ENCODE peak calls at places on chromosomes 4 and X, in five cellular contexts. One of them, this sample, is unnamed.

GRCh38 chrX:68257015-68257414 is 176.3 kb downstream of the OPHN1 start:
- DNase-seq in GM23338: no peak
- DNase-seq in transverse colon: no peak
- DNase-seq in spleen: no peak
- DNase-seq in HepG2: no peak
- DNase-seq in this sample: no peak

GRCh38 chr4:139229534-139230039 is 50.4 kb downstream of the MGARP start:
- DNase-seq in HepG2: peak
- DNase-seq in transverse colon: no peak
- DNase-seq in spleen: no peak
- DNase-seq in GM23338: peak
- DNase-seq in this sample: no peak

GRCh38 chr4:37803348-37803973 is 23.0 kb upstream of the PGM2 start:
- DNase-seq in GM23338: peak
- DNase-seq in spleen: no peak
- DNase-seq in transverse colon: no peak
- DNase-seq in HepG2: peak
- DNase-seq in this sample: no peak

GRCh38 chr4:31998807-31999206 is 1278.6 kb downstream of the PCDH7 start:
- DNase-seq in transverse colon: no peak
- DNase-seq in HepG2: no peak
- DNase-seq in spleen: no peak
- DNase-seq in GM23338: no peak
- DNase-seq in this sample: no peak

GRCh38 chrX:2650037-2650436 is 41.1 kb upstream of the CD99 start:
- DNase-seq in transverse colon: no peak
- DNase-seq in GM23338: no peak
- DNase-seq in HepG2: no peak
- DNase-seq in spleen: no peak
- DNase-seq in this sample: no peak

GRCh38 chrX:23403849-23404248 is 69.2 kb downstream of the PTCHD1 start:
- DNase-seq in spleen: no peak
- DNase-seq in GM23338: peak
- DNase-seq in transverse colon: no peak
- DNase-seq in HepG2: no peak
- DNase-seq in this sample: no peak

GRCh38 chr4:107823870-107824366 is 814 bp upstream of the SGMS2 start:
- DNase-seq in transverse colon: no peak
- DNase-seq in HepG2: no peak
- DNase-seq in GM23338: peak
- DNase-seq in spleen: no peak
- DNase-seq in this sample: no peak

GRCh38 chrX:57156397-57157049 is 19.3 kb upstream of the SPIN2A start:
- DNase-seq in GM23338: peak
- DNase-seq in HepG2: peak
- DNase-seq in transverse colon: peak
- DNase-seq in spleen: no peak
- DNase-seq in this sample: no peak

GRCh38 chrX:23954396-23954795 is 46.6 kb downstream of the CXorf58 start:
- DNase-seq in spleen: no peak
- DNase-seq in GM23338: peak
- DNase-seq in transverse colon: no peak
- DNase-seq in HepG2: no peak
- DNase-seq in this sample: no peak

GRCh38 chrX:71163010-71163409 is 18.4 kb downstream of the NLGN3 start:
- DNase-seq in HepG2: no peak
- DNase-seq in spleen: no peak
- DNase-seq in GM23338: peak
- DNase-seq in transverse colon: no peak
- DNase-seq in this sample: no peak

GRCh38 chrX:126238220-126238619 is 72.1 kb upstream of the DCAF12L2 start:
- DNase-seq in HepG2: no peak
- DNase-seq in GM23338: no peak
- DNase-seq in spleen: no peak
- DNase-seq in transverse colon: no peak
- DNase-seq in this sample: no peak

GRCh38 chrX:25034889-25035288 is 19.1 kb upstream of the ARX start:
- DNase-seq in HepG2: peak
- DNase-seq in spleen: no peak
- DNase-seq in transverse colon: no peak
- DNase-seq in GM23338: peak
- DNase-seq in this sample: no peak

GRCh38 chrX:68511255-68511654 is 12.4 kb downstream of the YIPF6 start:
- DNase-seq in spleen: no peak
- DNase-seq in transverse colon: peak
- DNase-seq in HepG2: peak
- DNase-seq in GM23338: peak
- DNase-seq in this sample: no peak

GRCh38 chr4:33911951-33912350 is 2332.4 kb downstream of the ARAP2 start:
- DNase-seq in HepG2: no peak
- DNase-seq in GM23338: no peak
- DNase-seq in spleen: no peak
- DNase-seq in transverse colon: no peak
- DNase-seq in this sample: no peak

GRCh38 chrX:17374619-17375360 is at the start of gene NHS:
- DNase-seq in transverse colon: peak
- DNase-seq in spleen: peak
- DNase-seq in GM23338: peak
- DNase-seq in HepG2: no peak
- DNase-seq in this sample: peak

GRCh38 chrX:1185556-1185955 is 26.9 kb downstream of the CRLF2 start:
- DNase-seq in transverse colon: no peak
- DNase-seq in HepG2: no peak
- DNase-seq in spleen: peak
- DNase-seq in GM23338: no peak
- DNase-seq in this sample: no peak

GRCh38 chr4:20318899-20319291 is 67.2 kb downstream of the SLIT2 start:
- DNase-seq in GM23338: no peak
- DNase-seq in transverse colon: no peak
- DNase-seq in HepG2: no peak
- DNase-seq in spleen: no peak
- DNase-seq in this sample: no peak

GRCh38 chr4:177177446-177178160 is 132.1 kb upstream of the NEIL3 start:
- DNase-seq in transverse colon: no peak
- DNase-seq in spleen: no peak
- DNase-seq in HepG2: no peak
- DNase-seq in GM23338: no peak
- DNase-seq in this sample: no peak
- TF ChIP-seq POLR2AphosphoS5 in transverse colon: peak
- TF ChIP-seq POLR2AphosphoS5 in spleen: no peak
- TF ChIP-seq POLR2AphosphoS5 in HepG2: no peak
- TF ChIP-seq POLR2AphosphoS5 in GM23338: no peak
- TF ChIP-seq POLR2AphosphoS5 in this sample: no peak

GRCh38 chr4:48016141-48017107 is at the start of the genes CNGA1 and NIPAL1:
- DNase-seq in transverse colon: peak
- DNase-seq in GM23338: peak
- DNase-seq in HepG2: peak
- DNase-seq in spleen: peak
- DNase-seq in this sample: peak
- TF ChIP-seq POLR2AphosphoS5 in transverse colon: peak
- TF ChIP-seq POLR2AphosphoS5 in GM23338: peak
- TF ChIP-seq POLR2AphosphoS5 in HepG2: no peak
- TF ChIP-seq POLR2AphosphoS5 in spleen: peak
- TF ChIP-seq POLR2AphosphoS5 in this sample: no peak

GRCh38 chrX:13028871-13029336 is 15.5 kb downstream of the FAM9C start:
- DNase-seq in HepG2: peak
- DNase-seq in spleen: no peak
- DNase-seq in GM23338: peak
- DNase-seq in transverse colon: no peak
- DNase-seq in this sample: no peak
- TF ChIP-seq POLR2AphosphoS5 in HepG2: no peak
- TF ChIP-seq POLR2AphosphoS5 in spleen: no peak
- TF ChIP-seq POLR2AphosphoS5 in GM23338: no peak
- TF ChIP-seq POLR2AphosphoS5 in transverse colon: no peak
- TF ChIP-seq POLR2AphosphoS5 in this sample: no peak

DNA sequence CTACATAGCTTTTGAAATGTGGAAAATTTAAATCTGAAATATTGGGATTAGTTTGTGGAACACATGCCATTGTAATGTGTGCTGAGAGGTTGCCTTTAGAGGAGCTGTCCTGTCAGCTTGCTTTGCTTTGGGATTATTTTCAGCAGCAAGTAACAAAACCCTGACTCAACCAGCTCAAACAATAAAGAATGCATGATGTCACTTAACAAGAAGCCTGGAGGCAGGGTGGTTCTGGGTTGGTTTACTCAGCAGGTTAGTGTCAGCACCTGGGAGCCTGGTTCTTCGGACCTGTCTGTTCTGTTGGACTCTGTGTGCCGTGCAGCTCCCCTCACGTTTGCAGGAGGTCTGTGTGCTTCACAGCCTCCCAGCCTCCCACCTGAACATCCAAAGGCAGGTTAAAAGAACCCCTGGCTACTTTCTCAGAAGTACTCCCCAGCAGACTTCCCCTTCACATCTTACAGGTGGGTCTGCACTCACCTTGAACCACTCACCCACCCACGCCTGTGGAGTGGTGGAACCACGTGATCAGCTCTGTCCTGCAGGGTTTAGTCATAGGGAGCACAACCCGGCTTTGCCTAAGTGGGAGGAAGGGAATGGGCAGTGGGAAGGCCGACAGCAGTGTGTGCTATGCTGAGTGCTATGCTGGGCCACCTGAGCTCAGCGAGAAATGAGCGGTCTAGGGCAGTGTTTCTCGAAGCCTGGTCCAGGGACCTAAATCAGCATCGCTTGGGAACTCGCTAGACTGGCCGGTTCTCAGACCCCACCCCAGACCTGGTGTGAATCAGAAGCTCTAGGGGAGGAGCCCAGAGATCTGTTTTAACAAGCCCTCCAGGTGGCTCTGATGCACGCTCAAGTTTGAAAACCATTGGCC is 20.4 kb downstream of the TMEM131L start:
- DNase-seq in spleen: no peak
- DNase-seq in HepG2: peak
- DNase-seq in transverse colon: no peak
- DNase-seq in GM23338: peak
- DNase-seq in this sample: no peak
- TF ChIP-seq POLR2AphosphoS5 in spleen: no peak
- TF ChIP-seq POLR2AphosphoS5 in HepG2: no peak
- TF ChIP-seq POLR2AphosphoS5 in transverse colon: no peak
- TF ChIP-seq POLR2AphosphoS5 in GM23338: no peak
- TF ChIP-seq POLR2AphosphoS5 in this sample: peak

GRCh38 chr4:10097906-10098769 is 18.5 kb downstream of the WDR1 start:
- DNase-seq in HepG2: no peak
- DNase-seq in spleen: no peak
- DNase-seq in transverse colon: no peak
- DNase-seq in GM23338: no peak
- DNase-seq in this sample: no peak

GRCh38 chr4:10101559-10102192 is 14.9 kb downstream of the WDR1 start:
- DNase-seq in HepG2: no peak
- DNase-seq in transverse colon: no peak
- DNase-seq in GM23338: no peak
- DNase-seq in spleen: no peak
- DNase-seq in this sample: no peak

GRCh38 chr4:10100734-10101216 is 15.8 kb downstream of the WDR1 start:
- DNase-seq in transverse colon: peak
- DNase-seq in HepG2: no peak
- DNase-seq in GM23338: no peak
- DNase-seq in spleen: peak
- DNase-seq in this sample: no peak

GRCh38 chr4:10098770-10099139 is 17.8 kb downstream of the WDR1 start:
- DNase-seq in spleen: no peak
- DNase-seq in GM23338: no peak
- DNase-seq in HepG2: no peak
- DNase-seq in transverse colon: no peak
- DNase-seq in this sample: no peak

GRCh38 chr4:10099521-10100325 is 16.9 kb downstream of the WDR1 start:
- DNase-seq in spleen: no peak
- DNase-seq in HepG2: no peak
- DNase-seq in GM23338: no peak
- DNase-seq in transverse colon: no peak
- DNase-seq in this sample: no peak
- TF ChIP-seq POLR2AphosphoS5 in spleen: peak
- TF ChIP-seq POLR2AphosphoS5 in HepG2: no peak
- TF ChIP-seq POLR2AphosphoS5 in GM23338: no peak
- TF ChIP-seq POLR2AphosphoS5 in transverse colon: no peak
- TF ChIP-seq POLR2AphosphoS5 in this sample: no peak

DNA sequence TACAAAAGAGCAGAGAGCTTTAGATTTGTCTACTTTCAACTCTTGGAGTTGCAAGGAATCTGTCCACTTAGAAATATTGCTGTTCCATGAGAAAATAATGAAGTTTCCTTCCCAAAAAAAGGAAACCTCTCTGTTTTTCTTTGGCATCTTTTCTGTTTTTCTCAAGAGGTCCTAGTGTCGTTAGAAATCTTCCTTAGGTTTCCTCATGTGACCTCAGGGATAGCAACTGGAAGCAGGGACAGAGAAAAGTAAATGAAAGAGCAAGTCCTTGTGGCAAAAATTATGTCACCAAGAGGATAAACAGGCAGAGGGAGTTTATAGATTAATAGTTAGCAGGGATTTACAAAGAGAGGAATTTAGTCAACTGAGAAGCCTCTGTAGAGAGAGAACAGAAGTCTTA is 478.4 kb upstream of the ADGRL3 start:
- DNase-seq in spleen: no peak
- DNase-seq in transverse colon: no peak
- DNase-seq in HepG2: no peak
- DNase-seq in GM23338: no peak
- DNase-seq in this sample: no peak
- TF ChIP-seq POLR2AphosphoS5 in spleen: no peak
- TF ChIP-seq POLR2AphosphoS5 in transverse colon: no peak
- TF ChIP-seq POLR2AphosphoS5 in HepG2: no peak
- TF ChIP-seq POLR2AphosphoS5 in GM23338: no peak
- TF ChIP-seq POLR2AphosphoS5 in this sample: no peak

GRCh38 chrX:13285693-13286092 is 34.2 kb downstream of the ATXN3L start:
- DNase-seq in transverse colon: no peak
- DNase-seq in HepG2: no peak
- DNase-seq in GM23338: no peak
- DNase-seq in spleen: no peak
- DNase-seq in this sample: no peak

GRCh38 chrX:13288671-13289070 is 31.2 kb downstream of the ATXN3L start:
- DNase-seq in transverse colon: no peak
- DNase-seq in HepG2: no peak
- DNase-seq in spleen: no peak
- DNase-seq in GM23338: no peak
- DNase-seq in this sample: no peak

GRCh38 chrX:13285229-13285628 is 34.6 kb downstream of the ATXN3L start:
- DNase-seq in transverse colon: no peak
- DNase-seq in spleen: no peak
- DNase-seq in GM23338: no peak
- DNase-seq in HepG2: no peak
- DNase-seq in this sample: no peak

GRCh38 chrX:13290891-13291614 is 28.8 kb downstream of the ATXN3L start:
- DNase-seq in GM23338: no peak
- DNase-seq in transverse colon: no peak
- DNase-seq in spleen: no peak
- DNase-seq in HepG2: no peak
- DNase-seq in this sample: no peak

DNA sequence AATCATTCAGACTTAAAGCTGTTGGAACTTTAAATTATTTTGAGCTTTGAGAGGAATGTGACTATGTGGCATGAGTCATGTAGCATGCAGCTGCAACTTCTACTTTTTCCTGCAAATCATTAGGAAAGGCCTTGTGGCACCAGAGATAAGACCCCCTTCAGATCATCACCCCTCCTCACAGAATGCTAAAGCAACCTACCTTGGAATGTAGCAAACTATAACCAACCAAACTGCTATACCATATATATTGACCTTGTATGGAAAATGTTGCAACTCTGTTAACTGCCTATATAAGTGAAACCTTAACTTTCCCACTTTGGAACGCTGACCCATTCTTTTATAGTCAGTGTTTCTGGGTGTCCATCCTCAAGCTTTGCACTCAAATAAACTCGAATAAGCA is 32.0 kb downstream of the ATXN3L start:
- DNase-seq in spleen: no peak
- DNase-seq in HepG2: no peak
- DNase-seq in GM23338: no peak
- DNase-seq in transverse colon: no peak
- DNase-seq in this sample: no peak
- TF ChIP-seq POLR2AphosphoS5 in spleen: no peak
- TF ChIP-seq POLR2AphosphoS5 in HepG2: no peak
- TF ChIP-seq POLR2AphosphoS5 in GM23338: no peak
- TF ChIP-seq POLR2AphosphoS5 in transverse colon: no peak
- TF ChIP-seq POLR2AphosphoS5 in this sample: no peak